ENCODE peak calls at places on chromosomes 11 and 22, in six cellular contexts. G is cardiac fibroblast, O is GM13977, T is astrocyte of the cerebellum, V is GM23338, P is body of pancreas. J is an unnamed sample.

GRCh38 chr11:115643491-115643995 is 139.3 kb upstream of the CADM1 start:
- DNase-seq in G (no peak), O (no peak), T (no peak), V (no peak), P (no peak), J (no peak)

GRCh38 chr11:18723991-18724390 is 2.0 kb downstream of the IGSF22 start:
- DNase-seq in G (no peak), O (no peak), T (no peak), V (no peak), P (peak), J (no peak)

GRCh38 chr11:121555172-121555571 is 102.4 kb upstream of the SORL1-AS1 start:
- DNase-seq in G (no peak), O (no peak), T (no peak), V (no peak), P (no peak), J (no peak)

GRCh38 chr11:67020949-67021348 is 2.0 kb upstream of the SYT12 start:
- DNase-seq in G (no peak), O (peak), T (no peak), V (no peak), P (no peak), J (no peak)

GRCh38 chr22:44369241-44369652 is 56.5 kb upstream of the SHISAL1 start:
- DNase-seq in G (no peak), O (no peak), T (no peak), V (peak), P (no peak), J (no peak)

GRCh38 chr11:1221848-1222311 is 986 bp upstream of the MUC5B start:
- DNase-seq in G (no peak), O (no peak), T (no peak), V (no peak), P (no peak), J (peak)

GRCh38 chr22:37517826-37518450 is 1.3 kb downstream of the CARD10 start:
- DNase-seq in G (no peak), O (no peak), T (no peak), V (no peak), P (no peak), J (no peak)

GRCh38 chr22:46073683-46074504 is 76.4 kb upstream of the PPARA start:
- DNase-seq in G (peak), O (no peak), T (no peak), V (no peak), P (no peak), J (no peak)

GRCh38 chr22:45317551-45318167 is 7.9 kb downstream of the FAM118A start:
- DNase-seq in G (peak), O (no peak), T (no peak), V (peak), P (no peak), J (no peak)

GRCh38 chr11:81495699-81496292 is 1237.9 kb downstream of the FAM181B start:
- DNase-seq in G (no peak), O (no peak), T (no peak), V (peak), P (no peak), J (no peak)

GRCh38 chr11:30326114-30326783 is 3.3 kb downstream of the ARL14EP start:
- DNase-seq in G (peak), O (no peak), T (no peak), V (no peak), P (no peak), J (no peak)

GRCh38 chr11:78295991-78296930 is 107.5 kb downstream of the USP35 start:
- DNase-seq in G (no peak), O (no peak), T (no peak), V (no peak), P (no peak), J (no peak)

GRCh38 chr11:95108159-95108611 is 18.5 kb downstream of the ENDOD1 start:
- DNase-seq in G (peak), O (no peak), T (no peak), V (no peak), P (peak), J (no peak)

GRCh38 chr11:57134284-57134683 is 47.5 kb upstream of the LRRC55 start:
- DNase-seq in G (no peak), O (no peak), T (no peak), V (no peak), P (no peak), J (no peak)

GRCh38 chr11:84452211-84452610 is 1166.0 kb upstream of the CCDC90B start:
- DNase-seq in G (no peak), O (no peak), T (no peak), V (no peak), P (no peak), J (no peak)

GRCh38 chr11:126790550-126790981 is 210.0 kb downstream of the KIRREL3 start:
- DNase-seq in G (peak), O (no peak), T (peak), V (peak), P (no peak), J (no peak)

GRCh38 chr11:75281469-75282095 is 41.0 kb downstream of the TPBGL start:
- DNase-seq in G (no peak), O (no peak), T (no peak), V (no peak), P (no peak), J (no peak)

GRCh38 chr11:9660886-9661285 is 3.0 kb upstream of the SWAP70 start:
- DNase-seq in G (peak), O (no peak), T (no peak), V (no peak), P (peak), J (no peak)

GRCh38 chr22:37604875-37605274 is 3.8 kb upstream of the GGA1 start:
- DNase-seq in G (no peak), O (no peak), T (no peak), V (no peak), P (no peak), J (no peak)

GRCh38 chr11:76677010-76677771 is 6.6 kb upstream of the LRRC32 start:
- DNase-seq in G (no peak), O (no peak), T (no peak), V (no peak), P (no peak), J (no peak)

GRCh38 chr11:76683496-76684095 is 13.0 kb upstream of the LRRC32 start:
- DNase-seq in G (no peak), O (no peak), T (no peak), V (no peak), P (no peak), J (no peak)

GRCh38 chr11:76682681-76683080 is 12.1 kb upstream of the LRRC32 start:
- DNase-seq in G (no peak), O (no peak), T (no peak), V (no peak), P (no peak), J (no peak)

GRCh38 chr11:76678316-76678715 is 7.8 kb upstream of the LRRC32 start:
- DNase-seq in G (no peak), O (no peak), T (no peak), V (no peak), P (no peak), J (no peak)

GRCh38 chr11:76680517-76681425 is 10.2 kb upstream of the LRRC32 start:
- DNase-seq in G (peak), O (peak), T (peak), V (peak), P (peak), J (peak)
- TF ChIP-seq CTCF in G (peak), O (peak), T (peak), V (peak), P (peak), J (peak)

DNA sequence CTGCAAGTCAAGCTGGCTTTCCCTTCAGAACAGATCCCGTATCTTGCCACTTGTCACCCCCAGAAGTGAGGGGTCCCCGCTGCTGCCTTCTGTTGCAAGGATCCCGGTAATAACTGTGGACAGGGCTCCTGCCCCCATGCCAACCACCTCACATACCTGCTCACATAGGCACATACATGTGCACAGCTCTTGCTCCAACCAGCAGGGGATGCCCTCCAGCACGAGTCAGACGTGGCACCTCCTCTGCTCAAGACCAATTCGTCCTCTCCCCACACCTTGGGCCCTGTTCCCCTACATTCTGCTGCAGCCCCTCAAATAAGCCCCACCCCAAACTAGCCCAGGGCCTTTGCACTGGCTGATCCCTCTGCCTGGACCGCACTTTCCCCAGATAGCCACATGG is 163.3 kb downstream of the CRYBB2 start:
- DNase-seq in G (no peak), O (no peak), T (no peak), V (no peak), P (no peak), J (no peak)
- TF ChIP-seq CTCF in G (peak), O (peak), T (peak), V (peak), P (no peak), J (peak)

GRCh38 chr11:65454696-65455456 is 32.3 kb downstream of the NEAT1 start:
- DNase-seq in G (peak), O (peak), T (no peak), V (peak), P (peak), J (peak)
- TF ChIP-seq CTCF in G (no peak), O (peak), T (no peak), V (no peak), P (peak), J (peak)

DNA sequence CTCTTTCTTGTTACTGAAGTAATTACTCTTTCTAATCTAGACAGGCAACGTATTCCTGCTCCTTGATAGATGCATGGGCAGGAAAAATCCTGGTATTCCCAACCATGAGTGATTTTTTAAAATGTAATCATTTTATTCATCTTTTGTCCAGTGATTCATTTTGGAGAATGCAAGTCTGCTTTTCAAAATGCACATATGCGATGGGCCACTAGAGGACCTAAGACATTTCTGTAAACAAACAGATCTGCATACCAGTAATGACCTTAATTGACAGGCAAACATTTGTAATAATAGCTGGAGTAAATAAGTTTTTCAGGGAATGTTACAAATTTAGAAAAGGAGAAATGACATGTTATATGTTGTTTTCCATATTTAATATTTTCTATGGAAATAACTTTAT is 1167.6 kb downstream of the JRKL start:
- DNase-seq in G (peak), O (no peak), T (no peak), V (no peak), P (no peak), J (no peak)
- TF ChIP-seq CTCF in G (peak), O (no peak), T (no peak), V (no peak), P (no peak), J (no peak)

GRCh38 chr11:32288276-32288675 is 147.1 kb downstream of the WT1 start:
- DNase-seq in G (no peak), O (no peak), T (no peak), V (peak), P (no peak), J (no peak)
- TF ChIP-seq CTCF in G (no peak), O (peak), T (peak), V (peak), P (no peak), J (no peak)

GRCh38 chr11:61737636-61738386 is 14.6 kb upstream of the MYRF start:
- DNase-seq in G (no peak), O (no peak), T (no peak), V (no peak), P (no peak), J (no peak)
- TF ChIP-seq CTCF in G (no peak), O (no peak), T (no peak), V (no peak), P (no peak), J (no peak)

GRCh38 chr11:120324932-120325810 is at the start of gene TLCD5:
- DNase-seq in G (peak), O (peak), T (no peak), V (peak), P (peak), J (peak)
- TF ChIP-seq CTCF in G (peak), O (peak), T (no peak), V (no peak), P (peak), J (no peak)

DNA sequence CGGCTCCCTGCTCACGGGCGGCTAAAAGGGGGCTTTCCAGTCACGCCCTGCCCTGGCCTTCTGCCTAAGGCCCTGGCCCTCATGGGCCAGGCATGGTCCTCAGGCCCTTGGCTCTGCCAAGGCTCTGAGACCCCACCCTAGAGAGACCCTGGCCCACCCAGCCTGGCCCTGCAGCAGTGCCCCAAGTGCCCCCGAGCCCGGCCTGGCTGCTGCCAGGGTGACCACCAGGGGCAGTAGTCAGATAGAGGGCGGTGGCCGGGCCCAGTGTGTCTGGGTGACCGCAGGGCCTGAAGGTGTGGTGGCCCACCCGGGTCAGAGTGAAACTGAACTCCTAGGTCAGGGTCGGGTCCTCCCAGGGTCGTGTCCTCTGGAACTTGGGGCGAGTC is 29.4 kb upstream of the CCDC188 start:
- DNase-seq in G (no peak), O (no peak), T (no peak), V (peak), P (no peak), J (no peak)
- TF ChIP-seq CTCF in G (peak), O (no peak), T (peak), V (peak), P (no peak), J (no peak)

GRCh38 chr11:58575377-58576020 is at the start of gene LPXN:
- DNase-seq in G (peak), O (peak), T (no peak), V (no peak), P (peak), J (peak)
- TF ChIP-seq CTCF in G (no peak), O (peak), T (no peak), V (no peak), P (no peak), J (peak)

GRCh38 chr11:130037881-130038601 is 31.7 kb upstream of the APLP2 start:
- DNase-seq in G (peak), O (no peak), T (no peak), V (peak), P (no peak), J (no peak)
- TF ChIP-seq CTCF in G (no peak), O (no peak), T (no peak), V (no peak), P (no peak), J (no peak)